ENCODE peak calls at places on chromosome 10, in five cellular contexts. P is CD8-positive, alpha-beta T cell; K is AG04450; N is tibial artery; G is left ventricle myocardium inferior. E is an unnamed sample.

GRCh38 chr10:88157981-88158465 is 294.6 kb downstream of the PTEN start:
- DNase-seq in K (peak; percentile 78), G (no peak), P (no peak), N (peak; percentile 41), E (peak; percentile 62)

GRCh38 chr10:6365384-6365783 is 162.7 kb downstream of the PFKFB3 start:
- DNase-seq in P (no peak), K (no peak), G (no peak), N (no peak), E (no peak)

GRCh38 chr10:31133628-31134302 is 102.1 kb upstream of the ZNF438 start:
- DNase-seq in K (no peak), N (peak; percentile 70), P (peak; percentile 71), G (peak; percentile 88), E (no peak)

GRCh38 chr10:12501324-12501723 is 152.0 kb downstream of the CAMK1D start:
- DNase-seq in P (no peak), K (no peak), N (no peak), G (no peak), E (no peak)

GRCh38 chr10:77289027-77289501 is 348.5 kb downstream of the KCNMA1 start:
- DNase-seq in P (no peak), N (no peak), K (no peak), G (no peak), E (no peak)

GRCh38 chr10:125023269-125023668 is 81.3 kb downstream of the ZRANB1 start:
- DNase-seq in K (no peak), N (no peak), G (no peak), P (no peak), E (no peak)

GRCh38 chr10:77309103-77310013 is 328.2 kb downstream of the KCNMA1 start:
- DNase-seq in P (no peak), G (no peak), K (no peak), N (no peak), E (no peak)

GRCh38 chr10:47282005-47282656 is 17.9 kb upstream of the GDF10 start:
- DNase-seq in G (no peak), K (no peak), P (no peak), N (no peak), E (no peak)

GRCh38 chr10:74234569-74234968 is 83.5 kb downstream of the ADK start:
- DNase-seq in P (no peak), N (no peak), G (no peak), K (no peak), E (no peak)

GRCh38 chr10:71077796-71078453 is 134.4 kb upstream of the UNC5B start:
- DNase-seq in P (no peak), G (no peak), K (no peak), N (peak; percentile 4), E (no peak)

GRCh38 chr10:105188737-105189463 is 547.8 kb downstream of the SORCS3 start:
- DNase-seq in G (no peak), N (no peak), K (no peak), P (no peak), E (peak; percentile 43)

GRCh38 chr10:105187243-105187642 is 546.2 kb downstream of the SORCS3 start:
- DNase-seq in G (no peak), K (no peak), N (no peak), P (no peak), E (peak; percentile 4)

GRCh38 chr10:105185101-105185500 is 544.0 kb downstream of the SORCS3 start:
- DNase-seq in N (no peak), G (no peak), K (no peak), P (no peak), E (no peak)

GRCh38 chr10:105181616-105182015 is 540.5 kb downstream of the SORCS3 start:
- DNase-seq in G (no peak), P (no peak), N (no peak), K (no peak), E (no peak)

DNA sequence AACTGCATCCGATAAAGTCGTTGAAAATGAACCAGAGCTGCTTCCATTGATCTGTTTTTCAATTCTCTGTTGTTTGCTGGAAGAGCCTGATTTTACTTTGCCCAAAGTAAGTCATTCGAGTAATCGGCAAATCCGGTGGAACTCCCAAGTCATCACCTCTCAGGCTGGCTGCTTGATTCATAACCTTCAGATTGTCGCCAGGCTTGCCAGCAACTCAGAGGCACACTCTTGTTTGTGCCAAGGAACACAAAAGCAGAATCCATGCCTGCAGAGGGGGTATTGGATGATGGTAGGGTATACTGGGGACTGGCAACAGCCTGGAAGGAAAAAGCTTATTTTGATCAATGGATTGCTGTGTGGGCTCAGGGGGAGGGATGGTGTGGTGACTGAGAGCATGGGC is 542.4 kb downstream of the SORCS3 start:
- DNase-seq in K (no peak), G (no peak), P (no peak), N (no peak), E (no peak)
- H3K4me3 ChIP-seq in K (no peak overlapping the region), G (no peak overlapping the region), P (no peak overlapping the region), N (no peak overlapping the region), E (no peak overlapping the region)

DNA sequence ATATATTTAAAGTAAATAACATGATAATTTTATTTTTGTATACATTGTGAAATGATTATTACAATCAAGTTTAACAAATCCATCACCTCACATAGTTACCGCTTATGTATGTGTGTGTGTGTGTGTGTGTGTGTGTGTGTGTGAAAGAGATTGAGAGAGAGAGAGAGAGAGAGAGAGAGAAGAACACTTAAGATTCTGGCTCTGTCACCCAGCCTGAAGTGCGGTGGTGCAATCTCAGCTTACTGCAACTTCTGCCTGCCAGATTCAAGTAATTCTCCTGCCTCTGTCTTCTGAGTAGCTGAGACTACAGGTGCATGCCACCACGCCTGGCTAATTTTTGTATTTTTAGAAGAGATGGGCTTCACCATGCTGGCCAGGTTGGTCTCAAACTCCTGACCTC is 17.8 kb downstream of the LYZL1 start:
- DNase-seq in N (no peak), G (no peak), K (no peak), P (no peak), E (no peak)
- H3K4me3 ChIP-seq in N (no peak overlapping the region), G (no peak overlapping the region), K (no peak overlapping the region), P (no peak overlapping the region), E (no peak overlapping the region)

GRCh38 chr10:80661526-80661925 is 123.8 kb downstream of the SH2D4B start:
- DNase-seq in K (no peak), P (no peak), G (no peak), N (no peak), E (no peak)

GRCh38 chr10:80660266-80660665 is 122.6 kb downstream of the SH2D4B start:
- DNase-seq in G (no peak), K (no peak), N (no peak), P (no peak), E (no peak)

GRCh38 chr10:80664071-80664680 is 126.5 kb downstream of the SH2D4B start:
- DNase-seq in K (no peak), G (peak; percentile 78), N (peak; percentile 71), P (peak; percentile 33), E (no peak)

GRCh38 chr10:80660736-80661135 is 123.0 kb downstream of the SH2D4B start:
- DNase-seq in K (no peak), P (no peak), G (no peak), N (peak; percentile 42), E (no peak)

DNA sequence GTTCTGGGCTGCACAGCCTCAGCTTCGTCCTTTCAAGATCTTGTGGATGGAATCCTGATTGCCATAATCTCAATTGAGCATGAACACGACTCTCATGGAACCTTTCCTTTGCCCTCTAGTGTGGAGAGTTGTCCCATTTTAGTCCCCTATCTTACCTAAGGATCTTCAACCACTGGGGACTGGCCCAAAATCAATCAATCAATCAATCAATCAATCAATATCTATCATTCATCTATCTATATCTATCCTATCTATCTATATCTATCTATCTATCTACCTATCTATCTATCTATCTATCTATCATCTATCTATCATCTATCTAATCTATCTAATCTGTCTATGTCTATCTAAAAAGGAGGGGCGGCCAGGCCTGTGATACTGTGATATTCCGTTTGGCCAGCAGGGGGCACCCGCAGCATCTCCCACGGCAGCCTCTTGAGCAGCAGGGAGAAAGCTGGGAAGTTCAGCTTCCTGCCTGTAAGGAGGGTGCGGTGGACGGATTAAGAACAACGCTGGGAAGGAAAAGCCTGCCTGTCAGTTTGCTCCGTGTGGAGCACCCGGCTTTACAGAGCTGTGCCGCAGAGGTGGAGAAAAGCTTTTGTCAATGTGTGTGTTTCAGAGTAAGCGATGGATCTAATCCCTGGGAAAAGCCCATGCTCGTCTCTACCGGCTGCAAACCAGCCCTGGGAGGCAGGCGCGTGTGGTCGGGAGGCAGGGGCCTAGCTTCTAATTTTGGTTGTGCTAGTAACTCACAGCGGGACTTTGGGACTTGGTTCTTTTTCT is 124.9 kb downstream of the SH2D4B start:
- DNase-seq in K (peak; percentile 47), N (peak; percentile 80), P (peak; percentile 71), G (peak; percentile 83), E (peak; percentile 47)
- H3K4me3 ChIP-seq in K (peak overlapping the region; percentile 41), N (peak overlapping the region; percentile 36), P (no peak overlapping the region), G (peak overlapping the region; percentile 59), E (peak overlapping the region; percentile 27)

GRCh38 chr10:131806646-131807317 is 94.0 kb upstream of the PPP2R2D start:
- DNase-seq in P (no peak), N (no peak), G (no peak), K (no peak), E (no peak)

GRCh38 chr10:131805696-131806095 is 95.1 kb upstream of the PPP2R2D start:
- DNase-seq in P (no peak), K (no peak), N (no peak), G (no peak), E (no peak)

GRCh38 chr10:131804551-131805295 is 96.1 kb upstream of the PPP2R2D start:
- DNase-seq in G (no peak), K (no peak), N (no peak), P (no peak), E (no peak)

GRCh38 chr10:131803863-131804425 is 96.9 kb upstream of the PPP2R2D start:
- DNase-seq in N (no peak), K (no peak), G (no peak), P (no peak), E (no peak)

DNA sequence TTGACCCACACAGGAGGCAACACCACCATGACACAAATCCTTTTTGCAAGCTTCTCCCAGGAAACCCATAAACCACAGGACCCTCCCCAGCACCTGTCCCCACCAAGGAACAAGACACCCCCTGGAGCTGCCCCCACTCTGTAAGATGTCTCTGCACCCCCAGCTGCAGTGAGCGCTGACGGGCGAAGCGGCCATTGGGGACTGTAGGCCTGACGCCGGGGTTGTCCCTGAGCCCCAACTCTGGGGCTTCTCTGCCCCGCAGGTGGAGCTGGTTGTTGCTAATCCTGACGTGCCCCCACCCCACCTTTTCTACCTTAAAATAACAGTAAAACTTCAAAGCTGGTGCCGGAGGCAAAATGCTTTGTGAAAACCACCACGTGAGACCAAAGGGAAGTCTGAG is 94.7 kb upstream of the PPP2R2D start:
- DNase-seq in G (no peak), K (no peak), P (no peak), N (no peak), E (no peak)
- H3K4me3 ChIP-seq in G (no peak overlapping the region), K (no peak overlapping the region), P (no peak overlapping the region), N (no peak overlapping the region), E (no peak overlapping the region)

DNA sequence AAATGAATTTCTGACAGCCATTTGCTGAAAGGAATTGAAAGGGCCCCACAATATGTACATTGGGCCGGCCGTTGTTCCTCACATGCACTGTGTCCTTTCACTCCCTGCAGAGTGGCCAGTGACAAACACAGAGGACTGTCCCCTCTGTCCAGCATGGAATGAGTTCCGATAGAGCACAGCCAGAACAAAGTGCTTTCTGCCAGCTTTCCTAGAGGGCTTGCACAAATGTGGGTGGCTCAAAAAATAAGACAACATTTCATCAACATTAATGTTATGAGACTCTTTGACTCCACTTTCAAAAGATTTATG is 2.4 kb downstream of the PKD2L1 start:
- DNase-seq in N (no peak), P (no peak), G (no peak), K (no peak), E (no peak)
- H3K4me3 ChIP-seq in N (no peak overlapping the region), P (no peak overlapping the region), G (no peak overlapping the region), K (no peak overlapping the region), E (no peak overlapping the region)